ENCODE peak calls at places on chromosome 3, in five cellular contexts. X is C1 segment of cervical spinal cord; L is GM04504; C is activated naive CD4-positive, alpha-beta T cell; F is HCEC 1CT. V is an unnamed sample.

GRCh38 chr3:87696276-87697013 is 362.4 kb downstream of the CGGBP1 start:
- DNase-seq in L (no peak), F (no peak), X (no peak), C (no peak), V (no peak)

GRCh38 chr3:65604863-65605526 is 433.7 kb downstream of the MAGI1 start:
- DNase-seq in F (peak; percentile 51), X (no peak), L (peak; percentile 69), C (no peak), V (peak; percentile 55)

GRCh38 chr3:14224895-14225294 is 46.3 kb downstream of the LSM3 start:
- DNase-seq in F (no peak), X (no peak), C (no peak), L (no peak), V (no peak)

GRCh38 chr3:8441969-8442559 is 59.6 kb upstream of the LMCD1 start:
- DNase-seq in X (no peak), L (no peak), C (no peak), F (peak; percentile 53), V (peak; percentile 41)

GRCh38 chr3:39671116-39671515 is 138.3 kb upstream of the MYRIP start:
- DNase-seq in L (no peak), F (no peak), X (no peak), C (no peak), V (peak; percentile 25)

GRCh38 chr3:54917862-54918261 is 10.0 kb downstream of the LRTM1 start:
- DNase-seq in C (no peak), L (no peak), F (no peak), X (no peak), V (no peak)

GRCh38 chr3:42355612-42356011 is 54.8 kb downstream of the LYZL4 start:
- DNase-seq in C (no peak), F (no peak), X (no peak), L (no peak), V (no peak)

GRCh38 chr3:70120360-70120966 is 120.9 kb downstream of the SAMMSON start:
- DNase-seq in F (no peak), L (no peak), C (peak; percentile 13), X (no peak), V (peak; percentile 10)

GRCh38 chr3:25150199-25150598 is 277.9 kb upstream of the RARB start:
- DNase-seq in C (no peak), F (no peak), X (no peak), L (no peak), V (no peak)

GRCh38 chr3:98568402-98568801 is 25.0 kb downstream of the CPOX start:
- DNase-seq in C (no peak), X (no peak), L (no peak), F (no peak), V (no peak)

GRCh38 chr3:195154793-195155535 is 116.0 kb downstream of the XXYLT1 start:
- DNase-seq in L (peak; percentile 91), C (no peak), X (peak; percentile 51), F (peak; percentile 90), V (peak; percentile 85)